ENCODE peak calls at places on chromosomes 13 and 19, in four cellular contexts. One of them, this sample, is unnamed.

GRCh38 chr19:43126720-43127119 is 44.2 kb upstream of the PSG2 start:
- DNase-seq in sigmoid colon: no peak
- DNase-seq in lower lobe of right lung: no peak
- DNase-seq in OCI-LY7: no peak
- DNase-seq in this sample: no peak

GRCh38 chr13:49997935-49998334 is 1.1 kb downstream of the TRIM13 start:
- DNase-seq in sigmoid colon: no peak
- DNase-seq in lower lobe of right lung: no peak
- DNase-seq in OCI-LY7: peak; percentile 16
- DNase-seq in this sample: no peak

GRCh38 chr13:95677564-95678386 is 836 bp downstream of the DNAJC3 start:
- DNase-seq in sigmoid colon: peak; percentile 85
- DNase-seq in lower lobe of right lung: no peak
- DNase-seq in OCI-LY7: peak; percentile 0
- DNase-seq in this sample: no peak

GRCh38 chr19:38142176-38143035 is 81.6 kb downstream of the DPF1 start:
- DNase-seq in sigmoid colon: no peak
- DNase-seq in lower lobe of right lung: no peak
- DNase-seq in OCI-LY7: peak; percentile 63
- DNase-seq in this sample: peak; percentile 44

GRCh38 chr19:23263870-23264590 is 13.8 kb upstream of the ZNF724 start:
- DNase-seq in sigmoid colon: no peak
- DNase-seq in lower lobe of right lung: no peak
- DNase-seq in OCI-LY7: no peak
- DNase-seq in this sample: no peak

GRCh38 chr13:108227651-108228272 is 9.6 kb downstream of the ABHD13 start:
- DNase-seq in sigmoid colon: no peak
- DNase-seq in lower lobe of right lung: no peak
- DNase-seq in OCI-LY7: peak; percentile 29
- DNase-seq in this sample: peak; percentile 52

GRCh38 chr19:30785728-30786127 is 413.5 kb downstream of the ZNF536 start:
- DNase-seq in sigmoid colon: no peak
- DNase-seq in lower lobe of right lung: no peak
- DNase-seq in OCI-LY7: no peak
- DNase-seq in this sample: no peak

GRCh38 chr13:22690756-22691155 is 490.0 kb upstream of the SGCG start:
- DNase-seq in sigmoid colon: no peak
- DNase-seq in lower lobe of right lung: no peak
- DNase-seq in OCI-LY7: no peak
- DNase-seq in this sample: no peak

GRCh38 chr19:2974342-2974932 is 2.9 kb upstream of the TLE6 start:
- DNase-seq in sigmoid colon: peak; percentile 80
- DNase-seq in lower lobe of right lung: peak; percentile 64
- DNase-seq in OCI-LY7: no peak
- DNase-seq in this sample: no peak

GRCh38 chr13:34941436-34941834 is 635 bp upstream of the NBEA start:
- DNase-seq in sigmoid colon: no peak
- DNase-seq in lower lobe of right lung: no peak
- DNase-seq in OCI-LY7: peak; percentile 8
- DNase-seq in this sample: no peak

GRCh38 chr19:23800281-23800680 is 41.6 kb upstream of the ZNF681 start:
- DNase-seq in sigmoid colon: no peak
- DNase-seq in lower lobe of right lung: no peak
- DNase-seq in OCI-LY7: no peak
- DNase-seq in this sample: no peak

GRCh38 chr19:19259741-19260140 is 13.4 kb downstream of the TM6SF2 start:
- DNase-seq in sigmoid colon: no peak
- DNase-seq in lower lobe of right lung: no peak
- DNase-seq in OCI-LY7: peak; percentile 57
- DNase-seq in this sample: no peak

GRCh38 chr19:18441804-18442788 is 4.2 kb upstream of the ISYNA1 start:
- DNase-seq in sigmoid colon: no peak
- DNase-seq in lower lobe of right lung: no peak
- DNase-seq in OCI-LY7: no peak
- DNase-seq in this sample: peak; percentile 53

GRCh38 chr13:83563499-83563898 is 318.8 kb downstream of the SLITRK1 start:
- DNase-seq in sigmoid colon: no peak
- DNase-seq in lower lobe of right lung: no peak
- DNase-seq in OCI-LY7: no peak
- DNase-seq in this sample: no peak

GRCh38 chr13:79647518-79647917 is 166.6 kb downstream of the NDFIP2 start:
- DNase-seq in sigmoid colon: no peak
- DNase-seq in lower lobe of right lung: no peak
- DNase-seq in OCI-LY7: no peak
- DNase-seq in this sample: no peak

GRCh38 chr13:47455581-47455980 is 545.5 kb downstream of the SUCLA2 start:
- DNase-seq in sigmoid colon: no peak
- DNase-seq in lower lobe of right lung: peak; percentile 45
- DNase-seq in OCI-LY7: no peak
- DNase-seq in this sample: no peak

GRCh38 chr13:79384022-79384610 is 21.9 kb downstream of the RBM26 start:
- DNase-seq in sigmoid colon: no peak
- DNase-seq in lower lobe of right lung: no peak
- DNase-seq in OCI-LY7: no peak
- DNase-seq in this sample: no peak

GRCh38 chr19:10262771-10263170 is 8.1 kb upstream of the ICAM1 start:
- DNase-seq in sigmoid colon: no peak
- DNase-seq in lower lobe of right lung: no peak
- DNase-seq in OCI-LY7: no peak
- DNase-seq in this sample: no peak

GRCh38 chr19:3451451-3451866 is 28.9 kb downstream of the SMIM24 start:
- DNase-seq in sigmoid colon: no peak
- DNase-seq in lower lobe of right lung: no peak
- DNase-seq in OCI-LY7: no peak
- DNase-seq in this sample: no peak

GRCh38 chr19:33344210-33344609 is 29.3 kb upstream of the CEBPG start:
- DNase-seq in sigmoid colon: peak; percentile 72
- DNase-seq in lower lobe of right lung: no peak
- DNase-seq in OCI-LY7: no peak
- DNase-seq in this sample: no peak

GRCh38 chr19:52345162-52345561 is 9.1 kb downstream of the ZNF610 start:
- DNase-seq in sigmoid colon: no peak
- DNase-seq in lower lobe of right lung: no peak
- DNase-seq in OCI-LY7: no peak
- DNase-seq in this sample: no peak

GRCh38 chr13:110371550-110372465 is 64.7 kb downstream of the COL4A2 start:
- DNase-seq in sigmoid colon: no peak
- DNase-seq in lower lobe of right lung: no peak
- DNase-seq in OCI-LY7: no peak
- DNase-seq in this sample: no peak

DNA sequence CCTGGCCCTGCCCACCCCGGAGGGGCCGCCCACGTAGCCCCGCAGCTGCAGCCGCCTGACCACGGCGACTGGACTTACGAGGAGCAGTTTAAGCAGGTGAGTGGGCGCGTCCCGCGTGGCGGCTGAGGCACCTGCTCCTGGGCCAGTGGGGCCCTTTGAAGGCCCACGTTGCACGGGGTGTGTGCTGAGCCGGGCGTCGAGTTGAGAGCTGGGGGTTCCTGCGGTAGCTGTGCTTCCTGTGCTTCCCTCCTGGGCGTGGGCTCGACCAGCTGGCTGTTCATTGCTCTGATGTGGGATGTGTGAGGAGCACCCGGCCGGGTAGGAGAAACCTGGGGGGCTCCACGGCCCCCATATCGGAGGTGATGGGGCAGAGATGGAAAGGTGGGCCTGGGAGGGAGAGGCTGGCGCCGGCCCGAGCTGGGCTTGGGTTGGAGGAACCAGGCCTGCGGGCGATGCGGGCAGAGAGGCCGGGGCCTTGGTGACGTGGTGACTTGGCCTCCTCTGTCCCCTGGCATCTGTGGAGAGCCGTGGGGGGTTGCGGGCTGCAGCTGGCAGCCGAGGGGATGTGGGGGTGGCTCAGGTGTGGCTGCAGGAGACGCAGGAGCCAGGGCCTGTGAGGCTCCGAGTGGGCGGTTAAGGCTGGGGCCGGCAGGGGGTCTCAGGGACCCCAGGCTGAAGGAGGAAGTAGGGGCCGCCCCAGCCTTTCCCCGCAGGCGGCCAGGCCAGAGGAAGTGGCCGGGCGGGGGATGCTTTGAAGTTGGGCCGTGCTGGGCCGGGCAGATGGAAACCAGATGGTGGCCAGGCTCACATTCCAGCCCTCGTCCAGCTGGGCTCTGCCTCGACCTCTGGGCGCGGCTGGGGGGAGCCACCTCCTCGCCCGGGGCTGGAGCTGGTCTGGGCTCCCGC is 7.1 kb downstream of the ARID3A start:
- DNase-seq in sigmoid colon: peak; percentile 94
- DNase-seq in lower lobe of right lung: peak; percentile 75
- DNase-seq in OCI-LY7: no peak
- DNase-seq in this sample: no peak
- H3K4me3 ChIP-seq in sigmoid colon: no peak overlapping the region
- H3K4me3 ChIP-seq in lower lobe of right lung: peak overlapping the region; percentile 32
- H3K4me3 ChIP-seq in OCI-LY7: no peak overlapping the region
- H3K4me3 ChIP-seq in this sample: no peak overlapping the region

GRCh38 chr19:41426116-41426841 is 895 bp downstream of the B3GNT8 start:
- DNase-seq in sigmoid colon: no peak
- DNase-seq in lower lobe of right lung: peak; percentile 57
- DNase-seq in OCI-LY7: no peak
- DNase-seq in this sample: no peak

GRCh38 chr19:41426952-41427646 is at the start of gene B3GNT8:
- DNase-seq in sigmoid colon: peak; percentile 94
- DNase-seq in lower lobe of right lung: peak; percentile 92
- DNase-seq in OCI-LY7: no peak
- DNase-seq in this sample: peak; percentile 60

GRCh38 chr19:41430907-41431306 is 3.7 kb upstream of the B3GNT8 start:
- DNase-seq in sigmoid colon: no peak
- DNase-seq in lower lobe of right lung: no peak
- DNase-seq in OCI-LY7: no peak
- DNase-seq in this sample: no peak

GRCh38 chr19:41427647-41428480 is 690 bp upstream of the B3GNT8 start:
- DNase-seq in sigmoid colon: no peak
- DNase-seq in lower lobe of right lung: peak; percentile 71
- DNase-seq in OCI-LY7: no peak
- DNase-seq in this sample: peak; percentile 23

DNA sequence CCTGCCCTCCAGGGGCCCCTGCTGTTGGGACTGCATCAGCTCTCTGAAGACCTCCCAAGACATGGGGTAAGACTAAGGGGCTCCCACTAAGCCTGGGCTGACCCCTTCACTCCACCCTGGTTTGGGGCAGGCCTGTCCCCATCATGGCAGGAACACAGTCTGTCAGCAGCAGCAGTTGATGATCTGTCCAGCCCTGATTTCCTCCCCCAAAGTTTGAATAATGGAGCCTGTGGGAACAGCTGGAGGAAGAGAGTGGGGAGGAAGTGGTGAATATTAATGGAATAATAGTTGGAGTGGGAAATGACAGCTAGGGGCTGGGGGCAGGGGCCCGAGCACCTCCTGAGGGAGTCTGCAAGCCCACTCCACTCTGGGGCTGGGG is 1.3 kb upstream of the B3GNT8 start:
- DNase-seq in sigmoid colon: no peak
- DNase-seq in lower lobe of right lung: no peak
- DNase-seq in OCI-LY7: no peak
- DNase-seq in this sample: no peak
- H3K27ac ChIP-seq in sigmoid colon: peak overlapping the region; percentile 82
- H3K27ac ChIP-seq in lower lobe of right lung: peak overlapping the region; percentile 88
- H3K27ac ChIP-seq in OCI-LY7: no peak overlapping the region
- H3K27ac ChIP-seq in this sample: peak overlapping the region; percentile 56

DNA sequence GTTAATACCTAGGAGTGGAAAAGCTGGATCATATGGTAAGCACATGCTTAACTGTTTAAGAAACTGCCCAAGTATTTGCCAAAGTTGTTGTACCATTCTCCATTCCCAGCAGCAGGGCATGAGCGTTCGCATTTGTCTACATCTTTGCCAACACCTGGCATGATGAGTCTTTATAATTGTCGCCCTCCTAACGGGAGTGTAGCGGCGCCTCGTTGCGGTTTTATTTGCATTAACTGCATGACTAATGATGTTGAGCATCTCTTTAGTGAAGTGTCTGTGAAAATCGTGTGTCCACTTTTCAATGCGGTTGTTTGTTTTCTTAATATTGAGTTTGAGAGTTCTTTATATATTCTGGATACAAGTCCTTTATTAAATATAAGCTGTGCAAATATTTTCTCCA is 202.1 kb downstream of the FOXO1 start:
- DNase-seq in sigmoid colon: no peak
- DNase-seq in lower lobe of right lung: no peak
- DNase-seq in OCI-LY7: peak; percentile 80
- DNase-seq in this sample: no peak
- H3K4me1 ChIP-seq in sigmoid colon: no peaks in the 10 kb centered on the region
- H3K4me1 ChIP-seq in lower lobe of right lung: no peaks in the 10 kb centered on the region
- H3K4me1 ChIP-seq in OCI-LY7: peaks cover 43% of the 10 kb centered on the region
- H3K4me1 ChIP-seq in this sample: no peaks in the 10 kb centered on the region

GRCh38 chr19:726993-727956 is 18.5 kb downstream of the PALM start:
- DNase-seq in sigmoid colon: no peak
- DNase-seq in lower lobe of right lung: no peak
- DNase-seq in OCI-LY7: no peak
- DNase-seq in this sample: no peak
- H3K4me3 ChIP-seq in sigmoid colon: no peak overlapping the region
- H3K4me3 ChIP-seq in lower lobe of right lung: no peak overlapping the region
- H3K4me3 ChIP-seq in OCI-LY7: no peak overlapping the region
- H3K4me3 ChIP-seq in this sample: no peak overlapping the region

DNA sequence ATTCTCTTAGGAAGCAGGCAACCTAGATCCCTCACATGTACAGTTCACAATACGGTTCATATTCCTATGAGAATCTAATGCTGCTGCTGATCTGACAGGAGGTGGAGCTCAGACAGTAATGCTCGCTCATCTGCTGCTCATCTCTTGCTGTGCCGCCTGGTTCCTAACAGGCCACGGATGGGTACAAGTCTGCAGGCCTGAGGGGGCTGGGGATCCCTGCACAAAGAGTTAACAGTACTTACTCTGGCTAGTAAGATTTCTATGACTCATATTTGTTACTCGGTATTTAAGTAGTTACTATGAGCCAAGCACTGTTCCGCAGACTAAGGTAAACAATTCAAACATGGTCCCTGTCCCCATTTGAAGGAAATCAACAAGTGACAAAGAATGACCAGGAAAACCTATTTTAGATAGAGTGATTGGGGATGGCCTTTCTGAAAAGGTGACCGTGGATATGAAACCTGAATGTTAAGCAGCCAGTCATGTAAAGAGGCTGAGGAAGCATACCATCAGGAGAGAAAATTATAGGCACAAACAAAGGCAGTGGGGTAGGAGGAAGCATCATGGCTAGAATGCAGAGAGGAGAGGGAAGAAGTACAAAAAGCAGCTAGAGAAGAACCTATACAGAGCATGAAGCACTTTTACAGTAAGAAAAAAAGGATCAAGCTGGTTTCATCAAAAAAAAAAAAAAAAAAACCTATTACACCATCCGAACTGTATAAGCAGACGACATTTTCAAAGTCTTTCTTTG is 20.6 kb upstream of the WBP4 start:
- DNase-seq in sigmoid colon: no peak
- DNase-seq in lower lobe of right lung: no peak
- DNase-seq in OCI-LY7: no peak
- DNase-seq in this sample: no peak
- H3K27ac ChIP-seq in sigmoid colon: no peak overlapping the region
- H3K27ac ChIP-seq in lower lobe of right lung: no peak overlapping the region
- H3K27ac ChIP-seq in OCI-LY7: no peak overlapping the region
- H3K27ac ChIP-seq in this sample: no peak overlapping the region

GRCh38 chr13:40146063-40146462 is 490.6 kb downstream of the COG6 start:
- DNase-seq in sigmoid colon: no peak
- DNase-seq in lower lobe of right lung: no peak
- DNase-seq in OCI-LY7: peak; percentile 24
- DNase-seq in this sample: no peak
- H3K4me1 ChIP-seq in sigmoid colon: no peaks in the 10 kb centered on the region
- H3K4me1 ChIP-seq in lower lobe of right lung: peaks cover 12% of the 10 kb centered on the region
- H3K4me1 ChIP-seq in OCI-LY7: peaks cover 48% of the 10 kb centered on the region
- H3K4me1 ChIP-seq in this sample: peaks cover 42% of the 10 kb centered on the region